ENCODE peak calls at places on chromosome 14, in seven cellular contexts. P is H9, W is colonic mucosa, X is K562, T is Karpas-422, Y is IMR-90, U is GM23248. I is an unnamed sample.

GRCh38 chr14:99156814-99157213 is 115.2 kb downstream of the BCL11B start:
- DNase-seq in P (peak), W (no peak), X (no peak), T (no peak), Y (no peak), U (no peak), I (no peak)

GRCh38 chr14:52067873-52068740 is 752 bp downstream of the NID2 start:
- DNase-seq in P (peak), W (peak), X (no peak), T (no peak), Y (peak), U (peak), I (no peak)

GRCh38 chr14:92400579-92401444 is 77.8 kb downstream of the SLC24A4 start:
- DNase-seq in P (no peak), W (no peak), X (no peak), T (peak), Y (peak), U (no peak), I (no peak)

GRCh38 chr14:70013269-70013873 is 134.2 kb downstream of the SMOC1 start:
- DNase-seq in P (peak), W (peak), X (peak), T (peak), Y (peak), U (peak), I (no peak)

GRCh38 chr14:83260751-83261150 is 1727.1 kb upstream of the SEL1L start:
- DNase-seq in P (no peak), W (no peak), X (no peak), T (no peak), Y (peak), U (no peak), I (no peak)

GRCh38 chr14:73295198-73295796 is 58.0 kb downstream of the PAPLN start:
- DNase-seq in P (no peak), W (no peak), X (peak), T (peak), Y (peak), U (peak), I (no peak)

GRCh38 chr14:95446470-95446869 is 70.0 kb downstream of the SYNE3 start:
- DNase-seq in P (no peak), W (no peak), X (no peak), T (no peak), Y (no peak), U (no peak), I (no peak)

GRCh38 chr14:68377459-68377858 is 415.4 kb downstream of the ZFP36L1 start:
- DNase-seq in P (no peak), W (peak), X (peak), T (no peak), Y (peak), U (peak), I (no peak)

GRCh38 chr14:33463731-33464130 is 487.1 kb downstream of the EGLN3 start:
- DNase-seq in P (no peak), W (no peak), X (no peak), T (no peak), Y (no peak), U (no peak), I (no peak)

GRCh38 chr14:80055912-80056801 is 155.1 kb downstream of the DIO2 start:
- DNase-seq in P (peak), W (peak), X (peak), T (peak), Y (peak), U (peak), I (no peak)

DNA sequence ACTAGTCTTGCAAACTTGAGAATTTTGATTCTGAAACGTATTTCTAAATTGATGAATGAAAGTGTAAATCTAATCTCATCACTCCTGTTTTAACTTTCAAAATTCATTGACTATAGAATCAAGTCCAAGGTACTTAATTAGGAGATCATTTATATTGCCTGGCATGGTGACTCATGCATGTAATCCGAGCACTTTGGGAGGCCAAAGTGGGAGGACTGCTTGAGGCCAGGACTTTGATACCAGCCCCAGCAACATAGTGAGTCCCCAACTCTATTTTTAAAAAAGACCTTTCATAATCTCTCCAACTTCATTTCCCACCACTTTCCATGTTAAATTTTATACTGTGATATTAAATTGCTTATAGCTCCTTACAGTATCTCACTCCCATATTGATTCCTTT is 3.0 kb upstream of the MIPOL1 start:
- DNase-seq in P (no peak), W (no peak), X (no peak), T (no peak), Y (no peak), U (no peak), I (no peak)
- H3K27ac ChIP-seq in P (no peak), W (no peak), X (no peak), T (no peak), Y (no peak), U (no peak), I (no peak)

DNA sequence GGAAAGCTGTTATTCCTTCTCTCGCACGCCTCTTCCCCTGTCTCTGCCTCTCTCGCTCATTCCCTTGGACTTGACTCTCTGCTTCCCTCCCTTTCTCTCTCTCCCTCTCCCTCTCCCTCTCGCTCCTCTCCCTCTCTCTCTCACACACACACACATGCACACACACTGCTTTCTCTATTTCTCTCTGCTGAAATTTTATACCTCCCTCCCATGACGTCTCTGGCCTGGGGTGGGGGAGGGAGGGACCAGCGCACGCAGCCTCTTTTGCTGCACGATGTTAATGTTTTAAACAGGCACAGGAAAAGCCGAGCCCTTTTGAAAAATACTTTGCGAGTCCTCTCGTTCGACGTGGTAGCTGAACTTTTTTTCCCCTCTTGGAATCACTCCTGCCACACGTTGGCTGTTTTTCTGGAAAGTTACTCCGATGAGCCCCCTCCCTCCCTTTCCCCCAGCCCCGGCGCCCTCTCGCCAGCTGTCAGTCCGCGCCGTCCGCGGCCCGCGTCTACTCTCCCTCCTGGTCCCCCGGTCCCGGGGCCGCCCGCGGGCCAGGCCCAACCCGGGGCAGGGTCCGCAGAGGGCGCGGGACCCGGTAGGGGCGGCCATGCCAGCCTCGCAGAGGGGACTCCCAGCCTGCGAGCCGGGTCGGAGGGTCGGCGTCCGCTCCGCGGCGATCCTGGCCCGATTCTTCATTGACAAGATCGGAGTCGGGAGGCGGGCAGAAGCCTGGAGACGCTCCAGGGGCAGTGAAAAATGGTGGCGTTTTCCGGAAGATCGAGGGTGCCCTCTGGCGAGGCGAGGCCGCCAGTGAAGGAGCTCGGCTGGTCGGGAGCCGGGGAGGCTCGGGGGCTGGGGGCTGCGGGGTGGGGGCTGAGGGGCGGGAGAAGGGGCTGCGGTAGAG is at the start of gene TGFB3:
- DNase-seq in P (peak), W (peak), X (peak), T (peak), Y (peak), U (peak), I (peak)
- H3K9ac ChIP-seq in P (no peak), W (peak), X (peak), T (peak), Y (peak), U (peak), I (peak)

GRCh38 chr14:60331201-60332045 is 82.4 kb downstream of the PPM1A start:
- DNase-seq in P (peak), W (peak), X (peak), T (peak), Y (peak), U (peak), I (no peak)
- H3K27ac ChIP-seq in P (no peak), W (no peak), X (peak), T (peak), Y (no peak), U (no peak), I (no peak)

DNA sequence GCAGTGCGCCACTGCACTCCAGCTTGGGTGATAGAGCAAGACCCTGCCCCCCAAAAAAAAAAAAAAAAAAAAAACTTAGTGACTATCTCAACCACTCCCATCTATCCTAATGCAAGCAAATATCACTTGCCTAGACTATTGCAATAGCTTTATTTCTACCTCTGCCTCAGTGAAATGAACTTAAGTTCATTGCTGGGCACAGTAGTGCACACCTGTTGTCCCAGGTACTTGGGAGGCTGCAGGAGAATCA is 4.3 kb downstream of the RPS29 start:
- DNase-seq in P (no peak), W (no peak), X (no peak), T (peak), Y (no peak), U (no peak), I (no peak)
- H3K9ac ChIP-seq in P (no peak), W (no peak), X (peak), T (no peak), Y (no peak), U (no peak), I (no peak)

I was measured in keratinocyte.